ENCODE peak calls at places on chromosomes 11 and 22, in ten cellular contexts. K is dorsolateral prefrontal cortex, N is SK-N-SH, H is tibial nerve, W is progenitor cell of endocrine pancreas, B is spleen, P is H1, E is mucosa of descending colon, A is HFFc6, L is cardiac muscle cell. G is an unnamed sample.

GRCh38 chr11:6568191-6568918 is 35.1 kb downstream of the RRP8 start:
- DNase-seq in E (no peak), B (no peak), A (peak; percentile 18), P (no peak), K (no peak), L (peak; percentile 70), H (no peak), N (no peak), W (no peak), G (peak; percentile 44)

GRCh38 chr11:108916290-108916689 is 251.4 kb downstream of the DDX10 start:
- DNase-seq in K (no peak), E (no peak), P (no peak), H (no peak), W (no peak), N (no peak), B (no peak), A (no peak), L (no peak), G (no peak)

GRCh38 chr11:77424639-77425038 is 49.3 kb downstream of the PAK1 start:
- DNase-seq in L (no peak), K (no peak), E (no peak), H (no peak), B (no peak), N (no peak), A (no peak), W (no peak), P (no peak), G (no peak)

GRCh38 chr11:84714316-84714780 is 912.8 kb downstream of the DLG2 start:
- DNase-seq in B (peak; percentile 16), A (no peak), K (no peak), P (no peak), W (peak; percentile 68), L (peak; percentile 87), H (no peak), N (peak; percentile 26), E (peak; percentile 73), G (no peak)

GRCh38 chr11:57249384-57250319 is 12.6 kb upstream of the APLNR start:
- DNase-seq in E (peak; percentile 84), H (peak; percentile 50), B (peak; percentile 81), K (peak; percentile 47), W (peak; percentile 48), A (peak; percentile 55), N (no peak), P (no peak), L (peak; percentile 79), G (peak; percentile 23)

GRCh38 chr22:36075724-36076123 is 47.1 kb upstream of the RBFOX2 start:
- DNase-seq in A (no peak), H (no peak), K (no peak), E (no peak), W (no peak), P (no peak), B (no peak), L (no peak), N (no peak), G (no peak)

GRCh38 chr11:64060861-64061444 is 25.2 kb downstream of the FLRT1 start:
- DNase-seq in H (no peak), N (peak; percentile 81), L (peak; percentile 83), K (no peak), E (peak; percentile 52), P (no peak), B (peak; percentile 83), W (peak; percentile 52), A (no peak), G (no peak)

GRCh38 chr11:125425601-125426000 is 70.5 kb downstream of the FEZ1 start:
- DNase-seq in N (no peak), B (no peak), L (no peak), K (peak; percentile 35), H (peak; percentile 28), E (no peak), W (no peak), P (no peak), A (no peak), G (no peak)

GRCh38 chr11:61972796-61973602 is 5.6 kb upstream of the FTH1 start:
- DNase-seq in L (no peak), N (no peak), K (peak; percentile 32), W (no peak), H (no peak), P (no peak), E (no peak), B (peak; percentile 71), A (peak; percentile 75), G (no peak)

GRCh38 chr22:35409783-35410662 is 10.1 kb downstream of the MCM5 start:
- DNase-seq in A (no peak), L (no peak), P (no peak), K (peak; percentile 54), E (no peak), H (no peak), W (no peak), B (peak; percentile 92), N (no peak), G (no peak)

GRCh38 chr11:37502202-37502601 is 904.2 kb upstream of the RAG2 start:
- DNase-seq in K (no peak), A (no peak), N (no peak), W (no peak), L (no peak), E (no peak), P (no peak), B (no peak), H (no peak), G (no peak)

GRCh38 chr11:66912361-66912760 is 45.8 kb downstream of the PC start:
- DNase-seq in K (no peak), A (no peak), W (no peak), H (no peak), B (no peak), P (no peak), E (no peak), N (no peak), L (no peak), G (no peak)

GRCh38 chr11:66914505-66914904 is 43.7 kb downstream of the PC start:
- DNase-seq in A (no peak), W (no peak), N (no peak), H (no peak), B (peak; percentile 9), E (no peak), K (no peak), P (no peak), L (no peak), G (no peak)

GRCh38 chr11:66915866-66916265 is 42.3 kb downstream of the PC start:
- DNase-seq in K (no peak), P (no peak), W (no peak), L (no peak), B (no peak), N (no peak), E (no peak), H (no peak), A (no peak), G (no peak)

GRCh38 chr11:66912963-66913362 is 45.2 kb downstream of the PC start:
- DNase-seq in P (no peak), H (no peak), E (no peak), W (no peak), N (no peak), A (no peak), B (no peak), L (no peak), K (peak; percentile 74), G (no peak)

GRCh38 chr11:66915046-66915832 is 42.9 kb downstream of the PC start:
- DNase-seq in E (no peak), H (no peak), B (no peak), N (no peak), W (no peak), P (no peak), L (no peak), K (no peak), A (no peak), G (no peak)
- TF ChIP-seq CTCF in E (no peak), H (no peak), B (no peak), N (no peak), W (no peak), P (peak; percentile 18), L (no peak), K (no peak), A (no peak), G (no peak)

GRCh38 chr22:38881464-38881871 is 9.5 kb upstream of the CBX6 start:
- DNase-seq in N (no peak), K (no peak), B (no peak), P (no peak), E (no peak), A (peak; percentile 67), H (peak; percentile 65), L (peak; percentile 67), W (no peak), G (peak; percentile 80)
- TF ChIP-seq CTCF in N (no peak), K (peak; percentile 26), B (no peak), P (no peak), E (no peak), A (no peak), H (peak; percentile 13), L (peak; percentile 18), W (no peak), G (peak; percentile 17)

DNA sequence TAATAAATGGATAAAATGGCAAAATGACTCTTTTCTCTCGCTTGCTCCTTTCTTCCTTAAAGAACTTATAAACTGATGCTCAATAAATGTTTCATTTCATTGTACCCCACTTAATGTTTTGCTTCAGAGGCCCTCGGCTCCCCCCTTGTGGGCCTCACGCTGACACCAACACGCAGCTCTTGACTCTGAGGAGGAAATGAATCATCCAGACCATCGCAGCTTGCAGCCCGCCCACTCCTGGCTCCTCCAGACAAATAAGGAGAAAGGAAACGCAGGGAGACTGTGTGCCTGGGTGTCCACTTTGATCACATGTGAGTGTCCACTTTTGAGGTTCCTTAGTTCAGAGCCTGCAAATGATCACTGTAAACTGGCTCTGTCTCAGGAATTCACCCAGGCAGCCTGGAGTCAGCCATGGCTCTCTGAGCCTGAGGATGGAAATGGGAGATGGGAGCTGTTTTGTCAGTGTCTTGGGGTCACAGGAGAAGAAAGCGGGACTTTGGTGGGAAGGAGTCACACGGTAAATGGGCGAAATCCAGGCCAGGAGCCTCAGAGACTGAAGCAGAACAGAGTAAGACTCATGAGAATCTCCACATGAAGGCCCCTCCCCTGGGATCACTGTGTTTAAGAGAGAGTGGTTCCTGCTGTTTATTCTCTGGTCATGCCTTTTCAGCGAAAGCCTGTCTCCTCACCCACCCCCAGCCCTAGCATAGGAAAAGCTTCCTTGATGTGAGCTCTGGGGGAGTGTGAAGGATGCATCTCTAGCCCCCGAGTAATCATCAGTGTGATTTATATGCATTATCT is 96.5 kb downstream of the CWC15 start:
- DNase-seq in A (peak; percentile 97), P (no peak), N (no peak), B (no peak), L (peak; percentile 42), E (peak; percentile 46), H (peak; percentile 54), K (peak; percentile 82), W (no peak), G (peak; percentile 87)
- TF ChIP-seq CTCF in A (peak; percentile 67), P (no peak), N (peak; percentile 59), B (no peak), L (peak; percentile 46), E (no peak), H (peak; percentile 12), K (no peak), W (no peak), G (peak; percentile 54)

DNA sequence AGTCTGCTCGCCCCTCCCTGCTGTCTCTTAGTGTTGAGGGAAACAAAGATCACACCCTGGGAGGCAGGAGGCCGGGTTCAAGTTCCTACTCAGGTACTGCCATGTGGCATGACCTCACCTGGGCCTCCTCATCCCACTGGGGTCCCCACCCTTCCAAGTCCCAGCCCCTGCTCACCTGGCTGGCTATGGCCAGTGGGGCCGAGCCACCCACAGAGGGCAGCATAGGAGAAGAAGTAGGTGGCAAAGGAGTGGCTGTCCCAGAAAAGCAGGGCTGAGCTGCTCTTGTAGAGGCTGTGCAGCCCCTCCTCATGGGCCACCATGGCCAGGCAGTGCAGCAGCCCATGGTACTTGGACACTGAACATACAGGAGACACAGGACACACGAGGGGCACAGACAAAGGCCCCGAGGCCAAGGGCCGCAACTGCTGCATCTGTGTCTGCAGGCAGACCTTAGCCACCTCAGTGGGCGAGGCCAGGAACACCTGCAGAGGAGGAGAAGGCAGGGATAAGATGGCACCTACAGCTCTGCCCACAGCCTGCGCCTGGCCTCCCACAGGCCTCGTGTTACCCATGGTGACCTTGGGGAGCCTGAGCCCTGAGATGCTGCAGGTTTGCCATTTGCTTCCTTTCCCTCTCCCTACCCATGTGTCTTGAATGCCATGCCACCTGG is 50.6 kb upstream of the MPEG1 start:
- DNase-seq in W (no peak), K (no peak), A (no peak), B (peak; percentile 90), H (no peak), N (no peak), P (no peak), L (peak; percentile 41), E (peak; percentile 66), G (no peak)
- TF ChIP-seq CTCF in W (peak; percentile 42), K (no peak), A (no peak), B (peak; percentile 51), H (no peak), N (peak; percentile 9), P (peak; percentile 75), L (no peak), E (peak; percentile 22), G (no peak)